ENCODE peak calls at places on chromosomes 7 and 10, in five cellular contexts. K is GM23248, F is PC-9, O is body of pancreas, Y is ascending aorta. T is an unnamed sample. For H3K36me3, the result is how much of the 10 kb centered on the place peaks cover.

GRCh38 chr10:24694086-24694485 is 29.6 kb downstream of the ARHGAP21 start:
- DNase-seq in F (no peak), K (peak), O (no peak), Y (no peak), T (no peak)

GRCh38 chr10:86207226-86207625 is 159.4 kb downstream of the GRID1 start:
- DNase-seq in Y (no peak), F (no peak), O (no peak), K (no peak), T (no peak)

GRCh38 chr10:18279202-18279601 is 139.0 kb downstream of the CACNB2 start:
- DNase-seq in K (peak), O (no peak), F (no peak), Y (no peak), T (no peak)

GRCh38 chr10:4033341-4033896 is 248.4 kb upstream of the KLF6 start:
- DNase-seq in O (no peak), F (no peak), K (no peak), Y (no peak), T (no peak)

GRCh38 chr10:112755446-112756117 is 194.5 kb upstream of the TCF7L2 start:
- DNase-seq in Y (no peak), O (no peak), F (no peak), K (no peak), T (no peak)

GRCh38 chr7:1086588-1087461 is 1.1 kb upstream of the GPER1 start:
- DNase-seq in F (peak), O (peak), K (peak), Y (peak), T (peak)

GRCh38 chr7:140923358-140924006 is 1.2 kb downstream of the BRAF start:
- DNase-seq in K (peak), F (peak), O (peak), Y (no peak), T (peak)

GRCh38 chr7:81501220-81501619 is 268.6 kb downstream of the HGF start:
- DNase-seq in K (peak), F (no peak), Y (no peak), O (no peak), T (peak)

GRCh38 chr7:24965831-24966708 is 13.9 kb downstream of the OSBPL3 start:
- DNase-seq in K (no peak), F (peak), Y (no peak), O (no peak), T (peak)

GRCh38 chr7:86884152-86884551 is 175.3 kb downstream of the ELAPOR2 start:
- DNase-seq in F (no peak), K (no peak), O (no peak), Y (no peak), T (no peak)

GRCh38 chr7:26900283-26900682 is 35.9 kb upstream of the SKAP2 start:
- DNase-seq in O (no peak), F (no peak), K (no peak), Y (no peak), T (no peak)

DNA sequence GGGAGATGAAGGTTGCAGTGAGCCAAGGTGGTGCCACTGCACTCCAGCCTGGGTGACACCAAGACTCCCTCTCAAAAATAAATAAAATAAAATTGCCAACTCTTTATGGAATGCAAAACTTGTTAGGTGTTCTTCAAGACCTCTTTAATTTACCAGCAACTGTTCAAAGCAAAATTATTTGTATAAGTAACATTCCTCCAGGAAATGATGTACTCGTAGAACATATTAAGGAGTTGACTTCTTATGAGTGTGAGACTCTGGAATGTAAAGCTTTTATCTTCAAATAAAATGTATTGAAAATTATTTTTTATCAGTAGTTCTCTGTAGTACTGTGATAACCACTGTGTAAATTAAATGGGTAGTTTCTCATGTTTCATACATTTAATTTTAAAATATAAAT is 94.4 kb downstream of the CYP51A1 start:
- DNase-seq in Y (no peak), O (no peak), K (no peak), F (no peak), T (no peak)
- H3K36me3 ChIP-seq in Y (under half), O (under half), K (under half), F (under half), T (under half)

DNA sequence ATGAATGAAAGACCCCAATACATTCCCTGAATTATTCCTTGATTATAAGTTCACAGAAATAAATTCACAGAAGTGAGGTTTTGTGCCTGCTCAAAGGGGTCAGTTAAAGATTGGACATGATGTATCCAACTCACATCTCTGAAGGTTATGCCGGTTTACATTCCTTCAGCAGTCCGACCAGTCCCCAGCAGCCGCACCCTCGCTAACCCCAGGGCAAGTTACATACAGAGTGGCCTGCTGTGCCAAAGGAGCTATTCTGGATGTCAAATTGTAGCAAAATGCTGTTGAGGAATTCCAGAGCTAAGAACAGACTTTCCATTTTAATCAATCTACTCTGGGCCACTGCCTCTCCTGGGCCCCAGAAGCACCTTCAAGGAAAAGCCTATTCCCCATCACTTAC is 20.3 kb downstream of the PSAP start:
- DNase-seq in Y (no peak), K (no peak), F (peak), O (no peak), T (no peak)
- H3K36me3 ChIP-seq in Y (half or more), K (under half), F (under half), O (under half), T (half or more)

GRCh38 chr7:74194686-74195085 is 15.1 kb upstream of the LAT2 start:
- DNase-seq in K (no peak), O (no peak), Y (no peak), F (no peak), T (no peak)
- H3K36me3 ChIP-seq in K (half or more), O (under half), Y (half or more), F (under half), T (half or more)

GRCh38 chr7:53214463-53214862 is 179.0 kb downstream of the POM121L12 start:
- DNase-seq in F (no peak), Y (no peak), O (no peak), K (no peak), T (no peak)
- H3K36me3 ChIP-seq in F (under half), Y (under half), O (under half), K (under half), T (under half)

GRCh38 chr10:378230-378929 is 243.1 kb downstream of the ZMYND11 start:
- DNase-seq in O (no peak), F (no peak), K (no peak), Y (peak), T (no peak)

GRCh38 chr10:381805-382204 is 246.6 kb downstream of the ZMYND11 start:
- DNase-seq in K (no peak), F (no peak), Y (peak), O (no peak), T (no peak)

GRCh38 chr10:378930-379704 is 243.9 kb downstream of the ZMYND11 start:
- DNase-seq in O (no peak), F (no peak), K (no peak), Y (peak), T (no peak)

GRCh38 chr10:381346-381745 is 246.1 kb downstream of the ZMYND11 start:
- DNase-seq in F (no peak), O (no peak), K (no peak), Y (peak), T (no peak)

DNA sequence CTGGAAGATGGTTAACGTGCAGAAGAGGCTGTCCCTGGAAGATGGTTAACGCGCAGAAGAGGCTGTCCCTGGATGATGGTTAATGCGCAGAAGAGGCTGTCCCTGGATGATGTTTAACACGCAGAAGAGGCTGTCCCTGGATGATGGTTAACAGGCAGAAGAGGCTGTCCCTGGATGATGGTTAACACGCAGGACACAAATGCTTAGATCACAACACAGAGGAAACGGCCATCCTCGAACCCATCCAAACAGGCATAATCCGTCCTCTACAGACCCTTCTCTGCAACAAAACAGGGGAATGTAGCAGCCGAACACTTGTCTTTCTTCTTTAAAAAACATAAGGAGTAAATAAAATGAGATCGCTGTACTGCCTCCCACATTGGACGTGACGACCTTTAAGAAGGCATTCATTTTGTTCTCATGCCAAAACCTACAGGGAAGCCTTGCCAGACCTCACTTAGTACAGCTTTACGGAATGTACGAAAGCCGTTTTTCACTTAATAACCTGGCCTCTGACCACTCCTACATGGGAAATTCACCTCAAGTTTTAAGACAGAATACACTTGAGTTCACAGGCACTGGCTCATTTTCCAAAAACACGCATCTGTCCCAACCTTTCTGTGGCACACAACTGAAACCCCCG is 245.2 kb downstream of the ZMYND11 start:
- DNase-seq in F (no peak), O (no peak), K (no peak), Y (peak), T (no peak)
- H3K36me3 ChIP-seq in F (under half), O (under half), K (under half), Y (half or more), T (half or more)

GRCh38 chr7:110442386-110442837 is 648.5 kb upstream of the LRRN3 start:
- DNase-seq in Y (no peak), O (peak), F (peak), K (no peak), T (peak)
- H3K36me3 ChIP-seq in Y (under half), O (under half), F (under half), K (under half), T (under half)

DNA sequence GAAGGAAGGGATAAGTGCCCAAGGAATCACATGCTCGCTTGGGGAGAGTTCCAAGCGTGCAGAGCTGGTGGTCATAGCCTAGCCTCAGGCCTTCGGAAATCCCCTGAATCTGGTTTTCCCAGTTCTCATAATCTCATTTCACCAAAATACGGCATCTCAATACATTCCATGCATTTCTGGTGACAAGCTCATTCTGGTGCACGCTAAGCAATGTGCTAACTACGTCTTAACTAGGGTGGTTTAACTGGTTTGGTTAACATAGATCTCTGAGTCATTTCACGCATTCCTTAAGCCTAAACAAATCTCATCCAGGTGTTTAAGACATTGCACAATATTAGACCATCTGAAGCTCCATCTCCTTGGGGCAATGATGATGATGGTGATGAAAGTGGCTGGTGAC is 72.9 kb upstream of the STEAP1B start:
- DNase-seq in O (no peak), Y (no peak), K (peak), F (peak), T (no peak)
- H3K36me3 ChIP-seq in O (under half), Y (under half), K (under half), F (under half), T (under half)

GRCh38 chr7:44051611-44052220 is 7.2 kb downstream of the DBNL start:
- DNase-seq in Y (peak), O (no peak), K (no peak), F (no peak), T (no peak)
- H3K36me3 ChIP-seq in Y (half or more), O (under half), K (under half), F (under half), T (half or more)

GRCh38 chr10:125135771-125136035 is 24.7 kb downstream of the CTBP2 start:
- DNase-seq in F (no peak), O (no peak), K (no peak), Y (no peak), T (no peak)
- H3K36me3 ChIP-seq in F (under half), O (under half), K (under half), Y (under half), T (under half)

GRCh38 chr7:50396856-50397255 is 53.3 kb downstream of the FIGNL1 start:
- DNase-seq in Y (no peak), O (no peak), F (no peak), K (no peak), T (no peak)
- H3K36me3 ChIP-seq in Y (under half), O (under half), F (under half), K (under half), T (half or more)